ENCODE peak calls at places on chromosomes 4 and X, in seven cellular contexts. J, O, N, Z, A, U and V are unnamed samples.
A peak's percentile ranks its signal among the peaks of the same experiment; 100 is the strongest.

GRCh38 chrX:1424452-1424851 is 28.3 kb downstream of the ASMTL start:
- DNase-seq in J (no peak), O (no peak), N (no peak), Z (no peak), A (no peak), U (no peak), V (no peak)

GRCh38 chr4:140654516-140654855 is 85.7 kb upstream of the UCP1 start:
- DNase-seq in J (no peak), O (no peak), N (no peak), Z (no peak), A (no peak), U (no peak), V (peak; percentile 18)

GRCh38 chr4:112515278-112516075 is 503 bp downstream of the NEUROG2 start:
- DNase-seq in J (peak; percentile 27), O (no peak), N (no peak), Z (peak; percentile 79), A (no peak), U (no peak), V (no peak)

GRCh38 chrX:11287505-11287904 is 5.7 kb upstream of the AMELX start:
- DNase-seq in J (peak; percentile 10), O (no peak), N (no peak), Z (no peak), A (no peak), U (no peak), V (peak; percentile 18)

GRCh38 chr4:159052315-159052714 is 50.6 kb upstream of the RAPGEF2 start:
- DNase-seq in J (no peak), O (no peak), N (no peak), Z (no peak), A (no peak), U (no peak), V (no peak)

GRCh38 chrX:78182881-78183280 is 43.4 kb upstream of the TAF9B start:
- DNase-seq in J (no peak), O (no peak), N (no peak), Z (no peak), A (no peak), U (no peak), V (no peak)

GRCh38 chr4:42412251-42412650 is 15.0 kb downstream of the SHISA3 start:
- DNase-seq in J (peak; percentile 65), O (no peak), N (no peak), Z (no peak), A (no peak), U (peak; percentile 93), V (peak; percentile 90)

GRCh38 chr4:56739104-56739777 is 58.1 kb upstream of the HOPX start:
- DNase-seq in J (peak; percentile 35), O (no peak), N (no peak), Z (no peak), A (no peak), U (no peak), V (peak; percentile 32)

GRCh38 chr4:144734522-144734921 is 88.6 kb downstream of the HHIP start:
- DNase-seq in J (peak; percentile 11), O (no peak), N (no peak), Z (no peak), A (no peak), U (no peak), V (peak; percentile 72)

GRCh38 chr4:145097331-145097820 is 620 bp downstream of the ANAPC10 start:
- DNase-seq in J (no peak), O (peak; percentile 2), N (no peak), Z (no peak), A (no peak), U (no peak), V (no peak)

GRCh38 chr4:106277140-106277680 is 38.8 kb downstream of the TBCK start:
- DNase-seq in J (no peak), O (no peak), N (no peak), Z (no peak), A (no peak), U (no peak), V (peak; percentile 2)

GRCh38 chrX:136055651-136056221 is 70.5 kb downstream of the SLC9A6 start:
- DNase-seq in J (peak; percentile 97), O (no peak), N (no peak), Z (no peak), A (no peak), U (peak; percentile 53), V (peak; percentile 82)

GRCh38 chr4:113760094-113760851 is 1.3 kb downstream of the CAMK2D start:
- DNase-seq in J (peak; percentile 57), O (peak; percentile 42), N (peak; percentile 36), Z (no peak), A (peak; percentile 33), U (no peak), V (peak; percentile 61)

GRCh38 chrX:2495595-2495994 is 5.2 kb downstream of the DHRSX start:
- DNase-seq in J (no peak), O (no peak), N (no peak), Z (no peak), A (no peak), U (no peak), V (no peak)

GRCh38 chrX:1481636-1482529 is 29.2 kb upstream of the ASMTL start:
- DNase-seq in J (peak; percentile 71), O (peak; percentile 76), N (peak; percentile 60), Z (peak; percentile 72), A (peak; percentile 70), U (peak; percentile 20), V (peak; percentile 76)

GRCh38 chr4:164501074-164501473 is 252.9 kb upstream of the SMIM31 start:
- DNase-seq in J (no peak), O (no peak), N (no peak), Z (no peak), A (no peak), U (no peak), V (no peak)

GRCh38 chr4:96009720-96010119 is 169.8 kb downstream of the PDHA2 start:
- DNase-seq in J (no peak), O (no peak), N (no peak), Z (no peak), A (no peak), U (no peak), V (no peak)

GRCh38 chr4:32417113-32417704 is 1697.0 kb downstream of the PCDH7 start:
- DNase-seq in J (no peak), O (no peak), N (no peak), Z (no peak), A (no peak), U (no peak), V (no peak)

GRCh38 chr4:158322119-158322518 is 111.8 kb downstream of the TMEM144 start:
- DNase-seq in J (peak; percentile 40), O (no peak), N (no peak), Z (no peak), A (no peak), U (no peak), V (no peak)

GRCh38 chrX:4668802-4669536 is 955.5 kb upstream of the PRKX start:
- DNase-seq in J (no peak), O (no peak), N (no peak), Z (no peak), A (no peak), U (no peak), V (no peak)

GRCh38 chr4:176587920-176588319 is 204.8 kb downstream of the VEGFC start:
- DNase-seq in J (peak; percentile 90), O (no peak), N (no peak), Z (no peak), A (no peak), U (no peak), V (peak; percentile 83)